ENCODE peak calls at places on chromosome 6, in seven cellular contexts. X is mesendoderm, O is IMR-90, P is H9, G is H1, L is neuronal stem cell, R is trophoblast cell. S is an unnamed sample.

GRCh38 chr6:39416728-39417127 is 94.2 kb upstream of the KCNK16 start:
- DNase-seq in X (peak; percentile 90), O (peak; percentile 40), P (peak; percentile 70), G (peak; percentile 64), L (no peak), R (peak; percentile 93), S (peak; percentile 89)

GRCh38 chr6:49964064-49964463 is at the start of gene DEFB114:
- DNase-seq in X (no peak), O (no peak), P (no peak), G (no peak), L (no peak), R (no peak), S (no peak)

GRCh38 chr6:139583420-139583819 is 209.0 kb upstream of the CITED2 start:
- DNase-seq in X (no peak), O (peak; percentile 51), P (no peak), G (no peak), L (no peak), R (peak; percentile 79), S (no peak)

GRCh38 chr6:34532230-34532629 is 23.9 kb downstream of the SPDEF start:
- DNase-seq in X (no peak), O (no peak), P (no peak), G (no peak), L (no peak), R (no peak), S (no peak)

GRCh38 chr6:47734826-47735481 is 36.6 kb downstream of the ADGRF4 start:
- DNase-seq in X (peak; percentile 89), O (no peak), P (no peak), G (no peak), L (no peak), R (no peak), S (no peak)

GRCh38 chr6:109315331-109316129 is 66.7 kb downstream of the CD164 start:
- DNase-seq in X (no peak), O (no peak), P (no peak), G (no peak), L (no peak), R (no peak), S (no peak)

GRCh38 chr6:52498538-52499017 is 78.3 kb downstream of the TRAM2 start:
- DNase-seq in X (no peak), O (no peak), P (no peak), G (no peak), L (no peak), R (no peak), S (no peak)

GRCh38 chr6:56618050-56618449 is 24.6 kb downstream of the DST start:
- DNase-seq in X (peak; percentile 64), O (no peak), P (peak; percentile 47), G (no peak), L (no peak), R (no peak), S (no peak)

GRCh38 chr6:137005073-137005472 is 39.7 kb downstream of the IL20RA start:
- DNase-seq in X (no peak), O (no peak), P (no peak), G (no peak), L (no peak), R (no peak), S (no peak)

GRCh38 chr6:120873125-120873865 is 461.0 kb downstream of the TBC1D32 start:
- DNase-seq in X (no peak), O (no peak), P (peak; percentile 21), G (no peak), L (no peak), R (no peak), S (no peak)

GRCh38 chr6:36312854-36313627 is 23.6 kb downstream of the BNIP5 start:
- DNase-seq in X (no peak), O (no peak), P (no peak), G (no peak), L (no peak), R (no peak), S (no peak)

GRCh38 chr6:102407886-102408741 is 1014.6 kb downstream of the GRIK2 start:
- DNase-seq in X (no peak), O (no peak), P (no peak), G (no peak), L (no peak), R (no peak), S (no peak)

GRCh38 chr6:125588268-125588667 is 161.2 kb upstream of the HEY2 start:
- DNase-seq in X (peak; percentile 9), O (no peak), P (no peak), G (no peak), L (no peak), R (no peak), S (no peak)

GRCh38 chr6:57324538-57324937 is 7.1 kb downstream of the PRIM2 start:
- DNase-seq in X (no peak), O (peak; percentile 32), P (no peak), G (no peak), L (no peak), R (peak; percentile 46), S (peak; percentile 33)

GRCh38 chr6:135419162-135419561 is 78.4 kb downstream of the AHI1 start:
- DNase-seq in X (no peak), O (peak; percentile 91), P (no peak), G (no peak), L (no peak), R (no peak), S (no peak)

GRCh38 chr6:99178168-99178567 is 171.3 kb downstream of the FAXC start:
- DNase-seq in X (peak; percentile 21), O (no peak), P (no peak), G (no peak), L (no peak), R (peak; percentile 93), S (no peak)

GRCh38 chr6:57162516-57162915 is 9.6 kb upstream of the BAG2 start:
- DNase-seq in X (no peak), O (peak; percentile 19), P (no peak), G (no peak), L (no peak), R (no peak), S (peak; percentile 43)

GRCh38 chr6:132483779-132484679 is 28.9 kb downstream of the STX7 start:
- DNase-seq in X (peak; percentile 58), O (peak; percentile 76), P (no peak), G (no peak), L (peak; percentile 64), R (peak; percentile 85), S (peak; percentile 78)

GRCh38 chr6:17984822-17985660 is 2.4 kb downstream of the KIF13A start:
- DNase-seq in X (no peak), O (peak; percentile 23), P (no peak), G (no peak), L (no peak), R (no peak), S (no peak)

GRCh38 chr6:34974249-34974642 is 85.2 kb downstream of the ANKS1A start:
- DNase-seq in X (no peak), O (no peak), P (no peak), G (no peak), L (no peak), R (no peak), S (no peak)

GRCh38 chr6:28747631-28748157 is 176.1 kb downstream of the TRIM27 start:
- DNase-seq in X (peak; percentile 98), O (peak; percentile 84), P (peak; percentile 93), G (peak; percentile 90), L (no peak), R (peak; percentile 27), S (peak; percentile 42)

GRCh38 chr6:35381132-35381531 is 38.8 kb downstream of the PPARD start:
- DNase-seq in X (no peak), O (peak; percentile 74), P (no peak), G (no peak), L (no peak), R (no peak), S (no peak)

GRCh38 chr6:52352239-52353008 is 9.5 kb upstream of the PAQR8 start:
- DNase-seq in X (peak; percentile 73), O (peak; percentile 98), P (no peak), G (no peak), L (no peak), R (peak; percentile 59), S (peak; percentile 97)

GRCh38 chr6:153814136-153814535 is 224.9 kb upstream of the OPRM1 start:
- DNase-seq in X (peak; percentile 71), O (no peak), P (peak; percentile 71), G (no peak), L (no peak), R (no peak), S (no peak)

GRCh38 chr6:14108571-14109410 is 8.8 kb upstream of the CD83 start:
- DNase-seq in X (no peak), O (no peak), P (no peak), G (no peak), L (no peak), R (peak; percentile 37), S (no peak)

DNA sequence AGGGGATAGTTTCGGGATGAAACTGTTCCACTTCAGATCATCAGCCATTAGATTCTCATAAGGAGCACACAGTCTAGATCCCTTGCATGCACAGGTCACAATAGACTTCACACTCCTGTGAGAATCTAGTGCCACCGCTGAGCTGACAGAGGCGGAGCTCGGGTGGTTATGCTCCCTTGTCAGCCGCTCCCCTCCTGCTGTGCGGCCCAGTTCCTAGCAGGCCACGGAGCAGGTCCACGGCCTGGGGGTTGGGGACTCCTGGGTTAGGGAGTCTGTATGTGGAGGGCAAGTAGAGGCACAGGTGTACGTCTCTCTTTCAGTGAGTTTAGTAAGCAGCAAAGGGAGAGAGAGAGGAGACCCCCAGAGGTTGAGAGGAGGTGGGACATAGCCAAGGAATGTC is 30.5 kb upstream of the MDFI start:
- DNase-seq in X (no peak), O (no peak), P (no peak), G (no peak), L (no peak), R (no peak), S (no peak)
- H4K8ac ChIP-seq in X (no peak overlapping the region), O (no peak overlapping the region), P (no peak overlapping the region), G (no peak overlapping the region), L (no peak overlapping the region), R (no peak overlapping the region), S (no peak overlapping the region)

GRCh38 chr6:7591770-7592169 is 1.8 kb downstream of the SNRNP48 start:
- DNase-seq in X (no peak), O (no peak), P (no peak), G (no peak), L (no peak), R (no peak), S (no peak)
- H3K9ac ChIP-seq in X (no peak overlapping the region), O (no peak overlapping the region), P (no peak overlapping the region), G (no peak overlapping the region), L (no peak overlapping the region), R (no peak overlapping the region), S (peak overlapping the region; percentile 86)

GRCh38 chr6:38193051-38193450 is 373.5 kb downstream of the ZFAND3 start:
- DNase-seq in X (peak; percentile 23), O (no peak), P (peak; percentile 17), G (no peak), L (no peak), R (no peak), S (no peak)

GRCh38 chr6:38193486-38194281 is 374.2 kb downstream of the ZFAND3 start:
- DNase-seq in X (no peak), O (no peak), P (no peak), G (no peak), L (no peak), R (no peak), S (no peak)

GRCh38 chr6:38195113-38195635 is 375.6 kb downstream of the ZFAND3 start:
- DNase-seq in X (no peak), O (no peak), P (no peak), G (no peak), L (no peak), R (no peak), S (no peak)

GRCh38 chr6:38194282-38194572 is 374.7 kb downstream of the ZFAND3 start:
- DNase-seq in X (no peak), O (no peak), P (no peak), G (no peak), L (no peak), R (no peak), S (no peak)

GRCh38 chr6:38194589-38194988 is 375.1 kb downstream of the ZFAND3 start:
- DNase-seq in X (no peak), O (no peak), P (no peak), G (no peak), L (no peak), R (no peak), S (no peak)
- H4K8ac ChIP-seq in X (no peak overlapping the region), O (no peak overlapping the region), P (no peak overlapping the region), G (no peak overlapping the region), L (no peak overlapping the region), R (no peak overlapping the region), S (no peak overlapping the region)

GRCh38 chr6:44217332-44218143 is 812 bp downstream of the MYMX start:
- DNase-seq in X (peak; percentile 35), O (peak; percentile 14), P (peak; percentile 81), G (no peak), L (no peak), R (no peak), S (no peak)
- H3K9ac ChIP-seq in X (peak overlapping the region; percentile 18), O (no peak overlapping the region), P (peak overlapping the region; percentile 15), G (no peak overlapping the region), L (peak overlapping the region; percentile 78), R (no peak overlapping the region), S (no peak overlapping the region)